ENCODE peak calls at places on chromosomes 4 and X, in ten cellular contexts. Z is NCI-H345; G is iris pigment epithelial cell; S is naive thymus-derived CD4-positive, alpha-beta T cell; I is HCT116; D is neural progenitor cell; R is ascending aorta; N is neural crest cell; B is NCI-H2029; W is suprapubic skin. P is an unnamed sample.

GRCh38 chr4:81828991-81829390 is 357.3 kb upstream of the RASGEF1B start:
- DNase-seq in Z (no peak), B (no peak), S (no peak), N (no peak), D (no peak), G (no peak), W (no peak), R (no peak), I (no peak), P (no peak)

GRCh38 chr4:106618920-106619319 is 250.3 kb upstream of the GIMD1 start:
- DNase-seq in S (no peak), G (no peak), D (no peak), Z (no peak), B (no peak), W (no peak), I (no peak), R (no peak), N (no peak), P (no peak)

GRCh38 chr4:948101-948935 is 16.1 kb downstream of the TMEM175 start:
- DNase-seq in N (no peak), D (no peak), I (no peak), S (no peak), Z (no peak), W (peak), R (no peak), B (no peak), G (no peak), P (peak)

GRCh38 chr4:1540601-1541375 is 134.5 kb upstream of the NKX1-1 start:
- DNase-seq in B (no peak), W (no peak), R (no peak), S (no peak), D (no peak), Z (no peak), I (no peak), G (no peak), N (no peak), P (no peak)

GRCh38 chrX:69149466-69150293 is 15.6 kb downstream of the PJA1 start:
- DNase-seq in I (no peak), W (no peak), B (no peak), G (no peak), S (no peak), D (peak), Z (no peak), N (peak), R (no peak), P (peak)

GRCh38 chrX:95076449-95076848 is 1402.4 kb downstream of the FAM133A start:
- DNase-seq in N (peak), D (peak), I (no peak), Z (peak), G (peak), W (no peak), B (no peak), S (no peak), R (no peak), P (peak)

GRCh38 chrX:53093177-53093655 is 726 bp upstream of the KANTR start:
- DNase-seq in B (peak), D (peak), N (peak), G (peak), W (peak), R (peak), S (peak), I (peak), Z (peak), P (peak)

GRCh38 chr4:9600246-9600645 is 156.0 kb downstream of the DEFB131A start:
- DNase-seq in G (no peak), S (no peak), Z (no peak), B (no peak), W (no peak), R (no peak), N (no peak), D (no peak), I (no peak), P (no peak)

GRCh38 chr4:79918292-79918691 is 154.7 kb downstream of the ANTXR2 start:
- DNase-seq in D (no peak), W (no peak), R (no peak), S (no peak), G (no peak), B (no peak), N (no peak), I (no peak), Z (no peak), P (no peak)

GRCh38 chr4:128549636-128550035 is 259.9 kb upstream of the JADE1 start:
- DNase-seq in W (no peak), I (no peak), B (no peak), N (no peak), Z (no peak), G (no peak), S (no peak), R (no peak), D (no peak), P (no peak)

GRCh38 chrX:154967603-154968002 is 54.9 kb downstream of the F8 start:
- DNase-seq in D (no peak), Z (no peak), I (peak), S (no peak), R (no peak), G (peak), N (no peak), W (no peak), B (no peak), P (no peak)

GRCh38 chrX:38009641-38010040 is 3.3 kb downstream of the SYTL5 start:
- DNase-seq in B (no peak), I (no peak), W (no peak), Z (no peak), N (no peak), R (no peak), G (no peak), S (no peak), D (no peak), P (no peak)

GRCh38 chrX:32293962-32294708 is 917.2 kb downstream of the DMD start:
- DNase-seq in S (no peak), W (no peak), Z (no peak), G (no peak), I (no peak), R (no peak), D (no peak), N (no peak), B (no peak), P (no peak)

GRCh38 chr4:4853921-4854648 is 5.4 kb upstream of the MSX1 start:
- DNase-seq in R (no peak), G (no peak), W (no peak), N (no peak), D (no peak), I (no peak), B (no peak), S (no peak), Z (no peak), P (no peak)

GRCh38 chrX:103918050-103918449 is 44.4 kb upstream of the TMSB15B start:
- DNase-seq in N (peak), Z (peak), R (no peak), S (peak), W (no peak), G (peak), D (peak), B (peak), I (peak), P (peak)

GRCh38 chr4:125319311-125319710 is 4.6 kb downstream of the FAT4 start:
- DNase-seq in Z (no peak), W (no peak), I (no peak), D (no peak), G (peak), B (no peak), S (no peak), N (no peak), R (no peak), P (no peak)

GRCh38 chr4:182492456-182492855 is 249.3 kb downstream of the TENM3 start:
- DNase-seq in G (peak), S (no peak), I (no peak), W (no peak), Z (no peak), B (no peak), N (no peak), R (no peak), D (no peak), P (no peak)

GRCh38 chr4:122831515-122832196 is 5.0 kb downstream of the FGF2 start:
- DNase-seq in G (peak), N (no peak), W (no peak), D (no peak), S (no peak), Z (no peak), B (no peak), I (no peak), R (no peak), P (no peak)

GRCh38 chr4:161894014-161894413 is 269.8 kb downstream of the FSTL5 start:
- DNase-seq in B (no peak), D (no peak), W (no peak), N (no peak), G (no peak), S (no peak), R (no peak), I (no peak), Z (no peak), P (no peak)

GRCh38 chr4:108619372-108620100 is 840 bp upstream of the RPL34 start:
- DNase-seq in G (no peak), Z (no peak), N (no peak), B (no peak), I (no peak), D (no peak), R (no peak), W (no peak), S (peak), P (no peak)

GRCh38 chrX:36573720-36574119 is 434.4 kb upstream of the FAM47C start:
- DNase-seq in R (no peak), S (no peak), I (no peak), G (no peak), N (no peak), W (no peak), Z (no peak), B (no peak), D (no peak), P (peak)

GRCh38 chrX:44876076-44876475 is 3.1 kb downstream of the KDM6A start:
- DNase-seq in G (no peak), D (no peak), S (no peak), Z (no peak), R (no peak), B (no peak), N (no peak), I (no peak), W (no peak), P (no peak)

GRCh38 chrX:11791090-11791489 is 33.1 kb downstream of the MSL3 start:
- DNase-seq in W (no peak), B (no peak), N (no peak), R (no peak), I (no peak), G (no peak), Z (no peak), D (no peak), S (no peak), P (no peak)

GRCh38 chrX:140712413-140713173 is 3.0 kb downstream of the LINC00632 start:
- DNase-seq in D (peak), I (no peak), R (no peak), N (peak), B (no peak), G (peak), S (peak), Z (peak), W (peak), P (peak)

GRCh38 chr4:119113033-119113655 is 22.5 kb upstream of the MYOZ2 start:
- DNase-seq in S (no peak), N (no peak), R (no peak), B (no peak), G (peak), I (peak), Z (no peak), W (no peak), D (no peak), P (no peak)

GRCh38 chrX:38859602-38860001 is 58.3 kb downstream of the MID1IP1 start:
- DNase-seq in S (no peak), B (no peak), N (no peak), Z (no peak), G (peak), W (no peak), I (no peak), D (no peak), R (no peak), P (no peak)

GRCh38 chr4:13522282-13523104 is 21.8 kb downstream of the NKX3-2 start:
- DNase-seq in R (no peak), G (no peak), N (no peak), I (no peak), S (no peak), B (no peak), W (no peak), Z (no peak), D (no peak), P (peak)

GRCh38 chr4:337932-338758 is 531 bp downstream of the ZNF141 start:
- DNase-seq in G (peak), N (peak), W (no peak), D (no peak), B (no peak), R (no peak), Z (peak), I (no peak), S (peak), P (no peak)